ENCODE peak calls at places on chromosome 13, in four cellular contexts. D, F, R and H are unnamed samples.

GRCh38 chr13:42753697-42754096 is 27.7 kb upstream of the FAM216B start:
- DNase-seq in D (no peak), F (no peak), R (peak), H (no peak)

GRCh38 chr13:34578917-34579316 is 363.2 kb upstream of the NBEA start:
- DNase-seq in D (no peak), F (no peak), R (no peak), H (no peak)

GRCh38 chr13:61276401-61276800 is 139.2 kb downstream of the PCDH20 start:
- DNase-seq in D (no peak), F (no peak), R (no peak), H (no peak)

GRCh38 chr13:45206340-45206739 is 5.5 kb upstream of the KCTD4 start:
- DNase-seq in D (no peak), F (peak), R (peak), H (peak)

GRCh38 chr13:55653497-55653896 is 1487.2 kb upstream of the PRR20A start:
- DNase-seq in D (no peak), F (no peak), R (no peak), H (no peak)

GRCh38 chr13:27336005-27336673 is 65.5 kb downstream of the RASL11A start:
- DNase-seq in D (no peak), F (peak), R (peak), H (peak)

GRCh38 chr13:73754727-73755292 is 379.4 kb downstream of the KLF12 start:
- DNase-seq in D (no peak), F (peak), R (peak), H (peak)

GRCh38 chr13:27533155-27533643 is 82.8 kb upstream of the MTIF3 start:
- DNase-seq in D (peak), F (peak), R (peak), H (peak)

GRCh38 chr13:108925070-108925469 is 295.7 kb downstream of the MYO16 start:
- DNase-seq in D (no peak), F (no peak), R (no peak), H (no peak)

GRCh38 chr13:31945202-31945978 is 86.2 kb upstream of the FRY start:
- DNase-seq in D (peak), F (peak), R (peak), H (peak)

GRCh38 chr13:31946091-31946770 is 85.3 kb upstream of the FRY start:
- DNase-seq in D (no peak), F (peak), R (peak), H (no peak)

GRCh38 chr13:31947506-31947905 is 84.1 kb upstream of the FRY start:
- DNase-seq in D (no peak), F (no peak), R (no peak), H (no peak)

GRCh38 chr13:31944262-31945160 is 87.1 kb upstream of the FRY start:
- DNase-seq in D (no peak), F (no peak), R (no peak), H (no peak)

DNA sequence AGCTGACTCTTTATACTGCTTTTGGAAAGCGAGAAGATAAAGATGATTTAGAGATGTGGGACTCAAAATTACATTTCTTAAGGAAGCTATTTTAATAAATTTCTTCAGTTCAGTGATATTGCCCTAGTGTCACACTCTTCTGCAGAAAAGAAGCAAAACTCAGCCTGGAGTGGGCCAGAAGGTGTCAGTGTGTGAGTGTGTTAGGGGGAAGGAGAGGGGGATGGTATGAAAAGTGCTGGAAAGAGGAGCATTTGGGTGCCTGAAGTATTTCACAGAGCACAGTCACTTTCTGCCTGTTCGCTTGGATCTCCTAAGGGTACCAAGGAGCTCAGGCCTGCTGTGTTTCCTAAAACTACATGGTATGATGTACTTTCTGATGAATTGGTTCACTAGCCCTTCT is 84.5 kb upstream of the FRY start:
- DNase-seq in D (no peak), F (no peak), R (no peak), H (no peak)
- TF ChIP-seq CTCF in D (no peak), F (no peak), R (no peak), H (no peak)

GRCh38 chr13:20128459-20128927 is 32.4 kb downstream of the GJA3 start:
- DNase-seq in D (no peak), F (no peak), R (no peak), H (no peak)
- TF ChIP-seq CTCF in D (no peak), F (no peak), R (peak), H (peak)

DNA sequence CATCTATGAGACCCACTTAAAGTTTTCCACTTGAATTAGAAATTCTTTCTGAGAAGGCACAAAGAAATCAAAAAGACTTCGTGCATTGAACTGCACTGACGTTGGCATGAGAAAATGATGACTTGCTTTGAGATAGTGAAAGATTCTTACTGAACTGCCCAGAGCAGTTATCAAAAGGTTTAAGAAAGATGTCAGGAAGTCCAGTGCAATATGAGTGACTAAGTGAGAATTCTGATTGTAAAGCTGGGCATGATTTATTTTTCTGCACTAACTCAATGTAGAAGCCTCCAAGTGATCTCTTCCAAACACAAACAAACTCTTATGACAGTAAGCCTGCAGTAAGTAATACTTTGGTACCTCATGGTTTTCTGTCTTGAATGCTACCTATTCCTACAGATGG is 52.1 kb downstream of the SERTM1 start:
- DNase-seq in D (no peak), F (no peak), R (no peak), H (no peak)
- TF ChIP-seq CTCF in D (no peak), F (no peak), R (no peak), H (no peak)

DNA sequence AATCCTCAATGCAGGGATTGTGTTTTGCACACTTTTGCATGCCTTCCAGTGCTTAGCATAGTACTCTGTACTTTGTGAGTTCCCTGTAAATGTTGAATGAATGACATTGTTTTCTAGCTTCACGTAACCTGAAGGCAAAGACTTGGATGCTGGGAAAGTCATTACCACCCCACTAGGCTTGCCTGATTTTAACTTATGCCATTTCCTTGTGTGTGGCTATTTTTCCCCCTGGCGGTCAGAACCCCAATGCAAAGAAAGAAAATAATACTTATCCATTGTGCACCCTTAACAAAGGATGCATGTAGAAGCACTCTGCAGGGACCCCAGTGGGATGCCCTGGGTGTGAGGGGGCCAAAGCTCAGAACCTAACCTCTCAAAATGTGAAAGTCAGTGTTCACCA is 1.2 kb upstream of the ENOX1 start:
- DNase-seq in D (no peak), F (peak), R (peak), H (peak)
- TF ChIP-seq CTCF in D (no peak), F (peak), R (peak), H (peak)

GRCh38 chr13:93230466-93230865 is 3.9 kb downstream of the GPC6 start:
- DNase-seq in D (no peak), F (peak), R (peak), H (no peak)

GRCh38 chr13:93226065-93226622 is 463 bp upstream of the GPC6 start:
- DNase-seq in D (no peak), F (no peak), R (no peak), H (peak)

GRCh38 chr13:93226623-93227279 is at the start of gene GPC6:
- DNase-seq in D (no peak), F (peak), R (peak), H (peak)

GRCh38 chr13:93227280-93227905 is 786 bp downstream of the GPC6 start:
- DNase-seq in D (no peak), F (peak), R (peak), H (peak)

GRCh38 chr13:93227906-93228801 is 1.5 kb downstream of the GPC6 start:
- DNase-seq in D (peak), F (peak), R (peak), H (peak)
- TF ChIP-seq CTCF in D (peak), F (peak), R (peak), H (peak)

DNA sequence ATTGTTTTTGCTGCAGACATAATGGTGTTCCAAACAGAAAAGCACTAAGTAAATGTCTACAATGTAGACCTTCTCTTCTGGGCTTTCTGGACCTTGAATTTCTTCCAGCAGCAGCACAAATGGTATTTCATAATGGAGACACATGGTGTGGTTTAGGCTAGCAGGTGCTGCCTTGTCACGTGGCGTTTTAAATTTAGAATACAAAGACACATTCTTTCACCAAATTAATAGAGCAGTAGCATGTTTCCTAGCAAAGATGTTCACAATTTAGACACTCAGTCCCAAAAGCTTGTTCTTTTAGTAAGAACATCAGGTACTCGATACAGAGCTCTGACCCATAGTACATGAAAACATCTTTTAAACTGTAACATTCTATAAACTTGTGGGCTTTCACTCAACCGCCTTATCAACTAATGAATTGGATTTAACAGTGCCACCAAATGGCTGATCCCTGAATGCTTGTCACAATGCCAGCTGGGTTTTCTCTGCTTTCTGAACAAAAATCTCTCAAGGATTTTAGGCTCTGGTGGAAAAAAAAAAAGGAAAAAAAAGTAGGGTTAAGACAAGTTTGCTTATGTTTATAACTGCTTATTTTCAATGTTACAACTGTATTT is 290.1 kb downstream of the DCLK1 start:
- DNase-seq in D (no peak), F (no peak), R (no peak), H (no peak)
- TF ChIP-seq CTCF in D (no peak), F (no peak), R (no peak), H (no peak)